ENCODE peak calls at places on chromosomes 16 and 17, in four cellular contexts. One of them, this sample, is unnamed. For H3K9me3 and H3K4me1, the result is how much of the 10 kb centered on the place peaks cover.

GRCh38 chr17:70624208-70624607 is 454.9 kb downstream of the KCNJ2 start:
- DNase-seq in CD8-positive, alpha-beta memory T cell: no peak
- DNase-seq in endodermal cell: no peak
- DNase-seq in adrenal gland: peak
- DNase-seq in this sample: no peak

GRCh38 chr17:32621612-32622312 is 135.0 kb downstream of the CDK5R1 start:
- DNase-seq in CD8-positive, alpha-beta memory T cell: no peak
- DNase-seq in endodermal cell: peak
- DNase-seq in adrenal gland: no peak
- DNase-seq in this sample: no peak

GRCh38 chr17:4980644-4981216 is 6.7 kb downstream of the CAMTA2 start:
- DNase-seq in adrenal gland: peak
- DNase-seq in endodermal cell: peak
- DNase-seq in CD8-positive, alpha-beta memory T cell: no peak
- DNase-seq in this sample: peak

GRCh38 chr17:47866941-47867340 is 16.0 kb upstream of the SP6 start:
- DNase-seq in CD8-positive, alpha-beta memory T cell: no peak
- DNase-seq in endodermal cell: no peak
- DNase-seq in adrenal gland: no peak
- DNase-seq in this sample: no peak

GRCh38 chr17:16288860-16289571 is 64.3 kb downstream of the CENPV start:
- DNase-seq in endodermal cell: no peak
- DNase-seq in CD8-positive, alpha-beta memory T cell: no peak
- DNase-seq in adrenal gland: no peak
- DNase-seq in this sample: no peak

GRCh38 chr17:71948703-71949422 is 172.0 kb upstream of the SOX9 start:
- DNase-seq in adrenal gland: no peak
- DNase-seq in CD8-positive, alpha-beta memory T cell: no peak
- DNase-seq in endodermal cell: no peak
- DNase-seq in this sample: no peak

GRCh38 chr17:38604479-38605229 is 1.1 kb downstream of the SRCIN1 start:
- DNase-seq in endodermal cell: peak
- DNase-seq in adrenal gland: no peak
- DNase-seq in CD8-positive, alpha-beta memory T cell: no peak
- DNase-seq in this sample: no peak

GRCh38 chr17:6908807-6909206 is 77.3 kb upstream of the TEKT1 start:
- DNase-seq in endodermal cell: no peak
- DNase-seq in CD8-positive, alpha-beta memory T cell: no peak
- DNase-seq in adrenal gland: no peak
- DNase-seq in this sample: no peak

GRCh38 chr16:71328151-71328550 is 30.4 kb upstream of the CALB2 start:
- DNase-seq in endodermal cell: no peak
- DNase-seq in adrenal gland: no peak
- DNase-seq in CD8-positive, alpha-beta memory T cell: no peak
- DNase-seq in this sample: no peak

GRCh38 chr16:68074850-68075249 is 10.3 kb upstream of the NFATC3 start:
- DNase-seq in CD8-positive, alpha-beta memory T cell: peak
- DNase-seq in adrenal gland: no peak
- DNase-seq in endodermal cell: no peak
- DNase-seq in this sample: no peak

GRCh38 chr17:8598913-8599312 is 31.6 kb downstream of the MYH10 start:
- DNase-seq in adrenal gland: no peak
- DNase-seq in endodermal cell: no peak
- DNase-seq in CD8-positive, alpha-beta memory T cell: no peak
- DNase-seq in this sample: no peak

GRCh38 chr16:30663820-30664528 is 5.7 kb downstream of the FBRS start:
- DNase-seq in endodermal cell: no peak
- DNase-seq in adrenal gland: peak
- DNase-seq in CD8-positive, alpha-beta memory T cell: no peak
- DNase-seq in this sample: no peak

GRCh38 chr17:27244481-27245223 is 49.3 kb upstream of the WSB1 start:
- DNase-seq in endodermal cell: peak
- DNase-seq in adrenal gland: peak
- DNase-seq in CD8-positive, alpha-beta memory T cell: no peak
- DNase-seq in this sample: peak

GRCh38 chr17:40290629-40291296 is 3.1 kb downstream of the CDC6 start:
- DNase-seq in endodermal cell: peak
- DNase-seq in CD8-positive, alpha-beta memory T cell: no peak
- DNase-seq in adrenal gland: peak
- DNase-seq in this sample: peak

GRCh38 chr17:48047113-48047740 is 932 bp upstream of the NFE2L1 start:
- DNase-seq in CD8-positive, alpha-beta memory T cell: no peak
- DNase-seq in adrenal gland: no peak
- DNase-seq in endodermal cell: peak
- DNase-seq in this sample: no peak

GRCh38 chr17:48612456-48612853 is 1.6 kb upstream of the HOXB7 start:
- DNase-seq in endodermal cell: no peak
- DNase-seq in adrenal gland: no peak
- DNase-seq in CD8-positive, alpha-beta memory T cell: no peak
- DNase-seq in this sample: no peak

GRCh38 chr17:35821308-35821707 is 12.0 kb downstream of the TAF15 start:
- DNase-seq in endodermal cell: no peak
- DNase-seq in CD8-positive, alpha-beta memory T cell: no peak
- DNase-seq in adrenal gland: no peak
- DNase-seq in this sample: no peak

GRCh38 chr17:55440391-55440790 is 18.8 kb upstream of the MMD start:
- DNase-seq in CD8-positive, alpha-beta memory T cell: no peak
- DNase-seq in endodermal cell: no peak
- DNase-seq in adrenal gland: peak
- DNase-seq in this sample: no peak

GRCh38 chr17:64384253-64385186 is 6.1 kb downstream of the PECAM1 start:
- DNase-seq in endodermal cell: no peak
- DNase-seq in adrenal gland: no peak
- DNase-seq in CD8-positive, alpha-beta memory T cell: peak
- DNase-seq in this sample: no peak

GRCh38 chr16:85851034-85851780 is 47.8 kb upstream of the IRF8 start:
- DNase-seq in adrenal gland: no peak
- DNase-seq in endodermal cell: peak
- DNase-seq in CD8-positive, alpha-beta memory T cell: no peak
- DNase-seq in this sample: no peak

GRCh38 chr17:7833795-7834553 is at the start of gene KDM6B:
- DNase-seq in endodermal cell: peak
- DNase-seq in CD8-positive, alpha-beta memory T cell: peak
- DNase-seq in adrenal gland: peak
- DNase-seq in this sample: peak

GRCh38 chr17:40320771-40321501 is 12.0 kb downstream of the RARA start:
- DNase-seq in adrenal gland: no peak
- DNase-seq in endodermal cell: peak
- DNase-seq in CD8-positive, alpha-beta memory T cell: peak
- DNase-seq in this sample: peak

GRCh38 chr16:23742761-23743160 is 12.1 kb upstream of the CHP2 start:
- DNase-seq in CD8-positive, alpha-beta memory T cell: no peak
- DNase-seq in adrenal gland: no peak
- DNase-seq in endodermal cell: no peak
- DNase-seq in this sample: no peak

GRCh38 chr17:79793924-79794304 is 3.0 kb downstream of the CBX8 start:
- DNase-seq in adrenal gland: no peak
- DNase-seq in endodermal cell: peak
- DNase-seq in CD8-positive, alpha-beta memory T cell: no peak
- DNase-seq in this sample: no peak

GRCh38 chr17:76123749-76124581 is 17.1 kb downstream of the FOXJ1 start:
- DNase-seq in endodermal cell: peak
- DNase-seq in adrenal gland: no peak
- DNase-seq in CD8-positive, alpha-beta memory T cell: no peak
- DNase-seq in this sample: no peak

GRCh38 chr16:53465606-53466290 is 31.5 kb downstream of the RBL2 start:
- DNase-seq in CD8-positive, alpha-beta memory T cell: no peak
- DNase-seq in adrenal gland: peak
- DNase-seq in endodermal cell: no peak
- DNase-seq in this sample: peak

GRCh38 chr17:39617446-39618251 is 9.1 kb upstream of the PPP1R1B start:
- DNase-seq in CD8-positive, alpha-beta memory T cell: peak
- DNase-seq in endodermal cell: peak
- DNase-seq in adrenal gland: peak
- DNase-seq in this sample: no peak

DNA sequence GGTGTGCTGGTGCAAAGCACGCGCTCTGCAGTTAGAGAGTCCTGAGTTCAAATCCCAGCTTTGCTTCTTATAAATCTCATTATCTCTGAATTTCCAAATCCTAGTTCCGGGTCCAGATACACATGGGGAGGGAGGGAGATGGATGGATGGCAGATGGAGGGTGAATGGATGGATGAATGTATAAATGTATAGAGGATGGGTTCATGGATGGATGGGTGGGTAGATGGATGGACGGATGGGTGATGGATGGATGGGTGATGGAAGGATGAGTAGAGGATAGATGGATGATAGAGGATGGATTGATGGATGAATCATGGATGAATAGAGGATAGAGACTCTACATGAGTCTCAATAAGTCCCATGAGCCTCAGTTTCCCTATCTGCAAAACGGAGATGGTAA is 89.9 kb downstream of the MYH11 start:
- DNase-seq in adrenal gland: no peak
- DNase-seq in endodermal cell: no peak
- DNase-seq in CD8-positive, alpha-beta memory T cell: no peak
- DNase-seq in this sample: no peak
- H3K9me3 ChIP-seq in adrenal gland: under half
- H3K9me3 ChIP-seq in endodermal cell: under half
- H3K9me3 ChIP-seq in CD8-positive, alpha-beta memory T cell: under half
- H3K9me3 ChIP-seq in this sample: under half

GRCh38 chr16:3819175-3819527 is 61.4 kb downstream of the CREBBP start:
- DNase-seq in CD8-positive, alpha-beta memory T cell: no peak
- DNase-seq in adrenal gland: no peak
- DNase-seq in endodermal cell: no peak
- DNase-seq in this sample: no peak

GRCh38 chr16:3810818-3811217 is 69.7 kb downstream of the CREBBP start:
- DNase-seq in CD8-positive, alpha-beta memory T cell: no peak
- DNase-seq in endodermal cell: no peak
- DNase-seq in adrenal gland: no peak
- DNase-seq in this sample: no peak

GRCh38 chr16:3812469-3813172 is 67.9 kb downstream of the CREBBP start:
- DNase-seq in CD8-positive, alpha-beta memory T cell: no peak
- DNase-seq in endodermal cell: no peak
- DNase-seq in adrenal gland: no peak
- DNase-seq in this sample: no peak

GRCh38 chr16:3816326-3816725 is 64.2 kb downstream of the CREBBP start:
- DNase-seq in endodermal cell: no peak
- DNase-seq in CD8-positive, alpha-beta memory T cell: no peak
- DNase-seq in adrenal gland: no peak
- DNase-seq in this sample: no peak

GRCh38 chr16:3814755-3815154 is 65.8 kb downstream of the CREBBP start:
- DNase-seq in CD8-positive, alpha-beta memory T cell: no peak
- DNase-seq in adrenal gland: no peak
- DNase-seq in endodermal cell: no peak
- DNase-seq in this sample: no peak
- H3K4me1 ChIP-seq in CD8-positive, alpha-beta memory T cell: half or more
- H3K4me1 ChIP-seq in adrenal gland: under half
- H3K4me1 ChIP-seq in endodermal cell: under half
- H3K4me1 ChIP-seq in this sample: under half

DNA sequence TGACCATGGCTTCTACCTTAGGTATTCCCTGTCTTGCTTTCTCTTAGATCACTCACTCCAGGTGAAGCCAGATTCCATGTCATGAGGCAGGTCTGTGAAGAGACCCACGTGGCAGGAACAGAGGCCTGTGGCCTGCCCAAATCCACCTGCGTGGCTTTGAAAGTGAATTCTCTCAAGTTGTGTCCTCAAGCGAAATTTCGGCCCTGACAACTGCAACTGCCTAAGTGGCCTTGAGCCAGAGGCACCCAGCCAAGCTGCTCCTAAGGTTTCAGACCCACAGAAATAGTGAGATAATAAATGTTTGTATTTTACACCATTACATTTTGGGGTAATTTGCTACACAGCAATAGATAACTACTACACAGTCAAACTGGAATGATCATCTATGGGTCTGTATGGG is 497.9 kb downstream of the XYLT1 start:
- DNase-seq in CD8-positive, alpha-beta memory T cell: no peak
- DNase-seq in adrenal gland: peak
- DNase-seq in endodermal cell: no peak
- DNase-seq in this sample: no peak
- H3K27ac ChIP-seq in CD8-positive, alpha-beta memory T cell: no peak
- H3K27ac ChIP-seq in adrenal gland: no peak
- H3K27ac ChIP-seq in endodermal cell: no peak
- H3K27ac ChIP-seq in this sample: no peak

GRCh38 chr17:83155128-83156081 is 76.0 kb downstream of the METRNL start:
- DNase-seq in adrenal gland: peak
- DNase-seq in endodermal cell: peak
- DNase-seq in CD8-positive, alpha-beta memory T cell: no peak
- DNase-seq in this sample: peak

GRCh38 chr17:83153681-83154310 is 74.4 kb downstream of the METRNL start:
- DNase-seq in CD8-positive, alpha-beta memory T cell: no peak
- DNase-seq in adrenal gland: no peak
- DNase-seq in endodermal cell: peak
- DNase-seq in this sample: no peak

GRCh38 chr17:83154311-83155127 is 75.1 kb downstream of the METRNL start:
- DNase-seq in adrenal gland: no peak
- DNase-seq in CD8-positive, alpha-beta memory T cell: no peak
- DNase-seq in endodermal cell: peak
- DNase-seq in this sample: peak

GRCh38 chr17:83159204-83160049 is 80.0 kb downstream of the METRNL start:
- DNase-seq in CD8-positive, alpha-beta memory T cell: no peak
- DNase-seq in endodermal cell: peak
- DNase-seq in adrenal gland: no peak
- DNase-seq in this sample: peak

GRCh38 chr17:83156408-83156807 is 77.0 kb downstream of the METRNL start:
- DNase-seq in CD8-positive, alpha-beta memory T cell: no peak
- DNase-seq in adrenal gland: no peak
- DNase-seq in endodermal cell: no peak
- DNase-seq in this sample: peak
- H3K9me3 ChIP-seq in CD8-positive, alpha-beta memory T cell: under half
- H3K9me3 ChIP-seq in adrenal gland: under half
- H3K9me3 ChIP-seq in endodermal cell: under half
- H3K9me3 ChIP-seq in this sample: under half

DNA sequence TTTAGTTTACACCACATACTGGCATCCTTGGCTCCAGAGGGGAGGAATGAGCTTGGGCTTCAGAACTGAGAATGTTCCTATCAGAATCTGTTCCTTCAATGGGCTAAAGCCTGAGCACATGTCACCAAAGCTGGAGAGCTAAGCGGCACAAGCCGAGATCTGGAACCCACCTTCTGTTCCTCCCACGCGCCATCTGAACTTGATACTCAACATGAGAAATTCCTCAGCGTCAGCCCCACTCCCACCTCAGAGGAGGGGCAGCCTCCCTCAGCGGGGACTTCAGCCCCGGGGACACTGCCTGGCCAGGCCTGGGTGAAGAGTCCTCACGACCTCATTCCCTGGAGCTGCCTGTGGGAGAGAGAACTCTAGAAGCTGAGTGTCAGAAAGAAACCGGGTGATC is 22.8 kb upstream of the SLC47A1 start:
- DNase-seq in adrenal gland: no peak
- DNase-seq in endodermal cell: no peak
- DNase-seq in CD8-positive, alpha-beta memory T cell: no peak
- DNase-seq in this sample: no peak
- H3K4me1 ChIP-seq in adrenal gland: under half
- H3K4me1 ChIP-seq in endodermal cell: under half
- H3K4me1 ChIP-seq in CD8-positive, alpha-beta memory T cell: under half
- H3K4me1 ChIP-seq in this sample: under half

GRCh38 chr17:29148257-29148789 is 31.9 kb downstream of the MYO18A start:
- DNase-seq in adrenal gland: no peak
- DNase-seq in CD8-positive, alpha-beta memory T cell: no peak
- DNase-seq in endodermal cell: no peak
- DNase-seq in this sample: no peak
- H3K27ac ChIP-seq in adrenal gland: no peak
- H3K27ac ChIP-seq in CD8-positive, alpha-beta memory T cell: peak
- H3K27ac ChIP-seq in endodermal cell: no peak
- H3K27ac ChIP-seq in this sample: peak

This sample was measured in SJSA1.